ENCODE peak calls at places on chromosomes 2 and 18, in seven cellular contexts. L is effector CD8-positive, alpha-beta T cell; B is HTR-8/SVneo; O is cardiac muscle cell; T is heart left ventricle; M is A172; Z is ureter. J is an unnamed sample.

GRCh38 chr2:121902171-121902591 is 146.7 kb downstream of the TSN start:
- DNase-seq in L (no peak), B (no peak), O (peak), T (peak), M (no peak), Z (no peak), J (peak)

GRCh38 chr2:96320326-96321229 is 4.5 kb upstream of the ITPRIPL1 start:
- DNase-seq in L (no peak), B (no peak), O (no peak), T (no peak), M (no peak), Z (no peak), J (no peak)

GRCh38 chr2:128504242-128505149 is 185.8 kb upstream of the HS6ST1 start:
- DNase-seq in L (no peak), B (no peak), O (no peak), T (no peak), M (no peak), Z (peak), J (no peak)

GRCh38 chr2:57696016-57696415 is 350.6 kb upstream of the VRK2 start:
- DNase-seq in L (no peak), B (peak), O (no peak), T (no peak), M (peak), Z (no peak), J (no peak)

GRCh38 chr2:143284087-143284675 is 155.0 kb downstream of the ARHGAP15 start:
- DNase-seq in L (no peak), B (peak), O (peak), T (no peak), M (peak), Z (no peak), J (peak)

GRCh38 chr18:45106331-45106774 is 425.7 kb downstream of the SETBP1 start:
- DNase-seq in L (no peak), B (no peak), O (peak), T (no peak), M (peak), Z (no peak), J (no peak)

GRCh38 chr2:223954401-223954800 is 2.9 kb upstream of the MRPL44 start:
- DNase-seq in L (no peak), B (no peak), O (peak), T (no peak), M (peak), Z (no peak), J (no peak)

GRCh38 chr18:3061581-3062416 is 48.9 kb upstream of the LPIN2 start:
- DNase-seq in L (no peak), B (no peak), O (no peak), T (no peak), M (no peak), Z (no peak), J (no peak)

GRCh38 chr18:69795785-69796184 is 151.9 kb downstream of the CD226 start:
- DNase-seq in L (no peak), B (no peak), O (no peak), T (no peak), M (no peak), Z (no peak), J (no peak)

GRCh38 chr2:23525137-23525765 is 140.3 kb downstream of the KLHL29 start:
- DNase-seq in L (no peak), B (no peak), O (no peak), T (no peak), M (no peak), Z (no peak), J (no peak)

GRCh38 chr2:130372055-130372832 is 16.4 kb downstream of the PTPN18 start:
- DNase-seq in L (peak), B (peak), O (peak), T (peak), M (peak), Z (peak), J (no peak)

GRCh38 chr18:46160050-46160798 is 56.0 kb downstream of the HAUS1 start:
- DNase-seq in L (no peak), B (no peak), O (no peak), T (no peak), M (no peak), Z (no peak), J (no peak)

GRCh38 chr18:36828157-36828629 is 609 bp downstream of the TPGS2 start:
- DNase-seq in L (peak), B (no peak), O (peak), T (no peak), M (peak), Z (peak), J (peak)

GRCh38 chr2:204923957-204924356 is 378.7 kb downstream of the PARD3B start:
- DNase-seq in L (no peak), B (no peak), O (no peak), T (no peak), M (no peak), Z (no peak), J (no peak)

GRCh38 chr2:102238039-102238756 is 51.4 kb downstream of the IL1RL2 start:
- DNase-seq in L (no peak), B (no peak), O (peak), T (no peak), M (peak), Z (no peak), J (no peak)

GRCh38 chr2:107255744-107256143 is 369.8 kb upstream of the ST6GAL2 start:
- DNase-seq in L (no peak), B (no peak), O (no peak), T (no peak), M (no peak), Z (no peak), J (no peak)

GRCh38 chr2:36568533-36569246 is 29.3 kb downstream of the FEZ2 start:
- DNase-seq in L (no peak), B (peak), O (peak), T (no peak), M (peak), Z (no peak), J (no peak)

GRCh38 chr18:48728204-48728833 is 189.5 kb downstream of the CTIF start:
- DNase-seq in L (no peak), B (no peak), O (peak), T (no peak), M (peak), Z (no peak), J (no peak)

GRCh38 chr2:156845806-156846558 is 409.8 kb downstream of the GPD2 start:
- DNase-seq in L (no peak), B (no peak), O (no peak), T (no peak), M (no peak), Z (no peak), J (no peak)

GRCh38 chr2:100068395-100068794 is 74.0 kb downstream of the AFF3 start:
- DNase-seq in L (no peak), B (no peak), O (no peak), T (no peak), M (no peak), Z (no peak), J (no peak)

GRCh38 chr2:102103992-102104871 is 38.3 kb upstream of the IL1R1 start:
- DNase-seq in L (no peak), B (no peak), O (peak), T (peak), M (peak), Z (peak), J (no peak)

GRCh38 chr18:13437034-13437433 is 218.5 kb downstream of the LDLRAD4 start:
- DNase-seq in L (no peak), B (no peak), O (no peak), T (no peak), M (no peak), Z (no peak), J (no peak)

GRCh38 chr2:127661949-127662510 is 13.3 kb downstream of the LIMS2 start:
- DNase-seq in L (no peak), B (no peak), O (no peak), T (peak), M (peak), Z (no peak), J (no peak)

GRCh38 chr18:21968334-21968733 is 201.1 kb upstream of the GATA6 start:
- DNase-seq in L (no peak), B (no peak), O (no peak), T (no peak), M (no peak), Z (no peak), J (no peak)

GRCh38 chr2:45706028-45706427 is 54.6 kb downstream of the PRKCE start:
- DNase-seq in L (no peak), B (no peak), O (peak), T (no peak), M (no peak), Z (no peak), J (no peak)

GRCh38 chr2:204967199-204967995 is 422.1 kb downstream of the PARD3B start:
- DNase-seq in L (peak), B (no peak), O (no peak), T (no peak), M (no peak), Z (no peak), J (no peak)

GRCh38 chr2:20483496-20483895 is 36.6 kb downstream of the RHOB start:
- DNase-seq in L (no peak), B (no peak), O (no peak), T (no peak), M (no peak), Z (peak), J (no peak)

GRCh38 chr18:6677086-6677485 is 52.4 kb upstream of the ARHGAP28 start:
- DNase-seq in L (no peak), B (no peak), O (peak), T (no peak), M (no peak), Z (no peak), J (no peak)

GRCh38 chr18:23337599-23338444 is 115.3 kb upstream of the RIOK3 start:
- DNase-seq in L (no peak), B (no peak), O (peak), T (no peak), M (no peak), Z (no peak), J (no peak)

GRCh38 chr2:145743016-145743415 is 1223.1 kb upstream of the ZEB2 start:
- DNase-seq in L (no peak), B (no peak), O (no peak), T (no peak), M (no peak), Z (no peak), J (no peak)

GRCh38 chr2:178767099-178768060 is 39.8 kb downstream of the TTN start:
- DNase-seq in L (no peak), B (no peak), O (no peak), T (no peak), M (no peak), Z (no peak), J (no peak)

GRCh38 chr2:191311156-191311555 is 66.0 kb downstream of the MYO1B start:
- DNase-seq in L (no peak), B (no peak), O (no peak), T (no peak), M (no peak), Z (no peak), J (no peak)

GRCh38 chr18:47075098-47075883 is 39.9 kb upstream of the ELOA2 start:
- DNase-seq in L (no peak), B (peak), O (peak), T (no peak), M (peak), Z (no peak), J (no peak)

GRCh38 chr2:60843006-60843405 is 38.4 kb upstream of the REL start:
- DNase-seq in L (no peak), B (no peak), O (no peak), T (no peak), M (no peak), Z (no peak), J (no peak)

GRCh38 chr2:85710687-85711577 is 16.8 kb downstream of the GNLY start:
- DNase-seq in L (no peak), B (no peak), O (peak), T (peak), M (no peak), Z (no peak), J (no peak)

GRCh38 chr2:111629983-111630382 is 254.0 kb downstream of the ANAPC1 start:
- DNase-seq in L (no peak), B (no peak), O (no peak), T (no peak), M (no peak), Z (no peak), J (no peak)

GRCh38 chr2:3179208-3179607 is 198.4 kb downstream of the EIPR1 start:
- DNase-seq in L (no peak), B (no peak), O (no peak), T (no peak), M (no peak), Z (no peak), J (peak)

GRCh38 chr2:231433990-231434389 is 30.3 kb downstream of the NCL start:
- DNase-seq in L (no peak), B (no peak), O (no peak), T (no peak), M (no peak), Z (no peak), J (no peak)

J was measured in NCI-H526.